ENCODE peak calls at places on chromosomes 11 and 22, in six cellular contexts. One of them, this sample, is unnamed.
A peak's percentile ranks its signal among the peaks of the same experiment; 100 is the strongest.

GRCh38 chr11:70808686-70809375 is 410.5 kb downstream of the CTTN start:
- DNase-seq in neuronal stem cell: no peak
- DNase-seq in H9: no peak
- DNase-seq in H1: no peak
- DNase-seq in trophoblast cell: no peak
- DNase-seq in mesenchymal stem cell: no peak
- DNase-seq in this sample: no peak

GRCh38 chr11:114159320-114159719 is 99.8 kb downstream of the ZBTB16 start:
- DNase-seq in neuronal stem cell: no peak
- DNase-seq in H9: no peak
- DNase-seq in H1: no peak
- DNase-seq in trophoblast cell: no peak
- DNase-seq in mesenchymal stem cell: peak; percentile 12
- DNase-seq in this sample: no peak

GRCh38 chr11:116782728-116783127 is 5.1 kb downstream of the ZPR1 start:
- DNase-seq in neuronal stem cell: no peak
- DNase-seq in H9: no peak
- DNase-seq in H1: no peak
- DNase-seq in trophoblast cell: no peak
- DNase-seq in mesenchymal stem cell: peak; percentile 41
- DNase-seq in this sample: peak; percentile 50

GRCh38 chr11:74538680-74539079 is 45.2 kb upstream of the LIPT2 start:
- DNase-seq in neuronal stem cell: no peak
- DNase-seq in H9: no peak
- DNase-seq in H1: no peak
- DNase-seq in trophoblast cell: peak; percentile 40
- DNase-seq in mesenchymal stem cell: no peak
- DNase-seq in this sample: no peak

GRCh38 chr22:50227588-50228215 is 17.1 kb downstream of the TUBGCP6 start:
- DNase-seq in neuronal stem cell: no peak
- DNase-seq in H9: no peak
- DNase-seq in H1: no peak
- DNase-seq in trophoblast cell: no peak
- DNase-seq in mesenchymal stem cell: no peak
- DNase-seq in this sample: no peak

GRCh38 chr11:618856-619624 is 3.3 kb upstream of the IRF7 start:
- DNase-seq in neuronal stem cell: no peak
- DNase-seq in H9: no peak
- DNase-seq in H1: no peak
- DNase-seq in trophoblast cell: no peak
- DNase-seq in mesenchymal stem cell: no peak
- DNase-seq in this sample: no peak

GRCh38 chr11:111586305-111586915 is 15.8 kb upstream of the SIK2 start:
- DNase-seq in neuronal stem cell: no peak
- DNase-seq in H9: no peak
- DNase-seq in H1: no peak
- DNase-seq in trophoblast cell: peak; percentile 85
- DNase-seq in mesenchymal stem cell: peak; percentile 66
- DNase-seq in this sample: peak; percentile 66

GRCh38 chr11:70568504-70569172 is 170.3 kb downstream of the CTTN start:
- DNase-seq in neuronal stem cell: no peak
- DNase-seq in H9: peak; percentile 86
- DNase-seq in H1: peak; percentile 33
- DNase-seq in trophoblast cell: peak; percentile 29
- DNase-seq in mesenchymal stem cell: peak; percentile 63
- DNase-seq in this sample: peak; percentile 24

GRCh38 chr11:37343279-37343678 is 745.2 kb upstream of the RAG2 start:
- DNase-seq in neuronal stem cell: no peak
- DNase-seq in H9: no peak
- DNase-seq in H1: no peak
- DNase-seq in trophoblast cell: no peak
- DNase-seq in mesenchymal stem cell: no peak
- DNase-seq in this sample: no peak

GRCh38 chr11:8330416-8330815 is 66.7 kb upstream of the LMO1 start:
- DNase-seq in neuronal stem cell: no peak
- DNase-seq in H9: no peak
- DNase-seq in H1: no peak
- DNase-seq in trophoblast cell: no peak
- DNase-seq in mesenchymal stem cell: no peak
- DNase-seq in this sample: no peak

GRCh38 chr11:75145196-75145971 is 5.5 kb upstream of the SLCO2B1 start:
- DNase-seq in neuronal stem cell: no peak
- DNase-seq in H9: no peak
- DNase-seq in H1: no peak
- DNase-seq in trophoblast cell: no peak
- DNase-seq in mesenchymal stem cell: no peak
- DNase-seq in this sample: no peak

GRCh38 chr11:22792497-22792896 is 37.1 kb downstream of the SVIP start:
- DNase-seq in neuronal stem cell: no peak
- DNase-seq in H9: no peak
- DNase-seq in H1: no peak
- DNase-seq in trophoblast cell: no peak
- DNase-seq in mesenchymal stem cell: peak; percentile 63
- DNase-seq in this sample: peak; percentile 86

GRCh38 chr22:19880786-19881569 is 26.3 kb upstream of the GNB1L start:
- DNase-seq in neuronal stem cell: peak; percentile 92
- DNase-seq in H9: peak; percentile 98
- DNase-seq in H1: peak; percentile 92
- DNase-seq in trophoblast cell: peak; percentile 98
- DNase-seq in mesenchymal stem cell: peak; percentile 91
- DNase-seq in this sample: peak; percentile 94

GRCh38 chr22:19626042-19626560 is 88.2 kb upstream of the SEPTIN5 start:
- DNase-seq in neuronal stem cell: no peak
- DNase-seq in H9: no peak
- DNase-seq in H1: no peak
- DNase-seq in trophoblast cell: no peak
- DNase-seq in mesenchymal stem cell: no peak
- DNase-seq in this sample: no peak

GRCh38 chr11:7467652-7468051 is 17.7 kb upstream of the OLFML1 start:
- DNase-seq in neuronal stem cell: no peak
- DNase-seq in H9: no peak
- DNase-seq in H1: no peak
- DNase-seq in trophoblast cell: peak; percentile 29
- DNase-seq in mesenchymal stem cell: no peak
- DNase-seq in this sample: no peak

GRCh38 chr11:67022961-67023956 is at the start of gene SYT12:
- DNase-seq in neuronal stem cell: peak; percentile 18
- DNase-seq in H9: no peak
- DNase-seq in H1: no peak
- DNase-seq in trophoblast cell: peak; percentile 47
- DNase-seq in mesenchymal stem cell: no peak
- DNase-seq in this sample: no peak

GRCh38 chr22:30562391-30562790 is 12.1 kb downstream of the GAL3ST1 start:
- DNase-seq in neuronal stem cell: no peak
- DNase-seq in H9: no peak
- DNase-seq in H1: no peak
- DNase-seq in trophoblast cell: peak; percentile 50
- DNase-seq in mesenchymal stem cell: no peak
- DNase-seq in this sample: no peak
- H2AK5ac ChIP-seq in neuronal stem cell: no peak overlapping the region
- H2AK5ac ChIP-seq in H9: no peak overlapping the region
- H2AK5ac ChIP-seq in H1: peak overlapping the region; percentile 98
- H2AK5ac ChIP-seq in trophoblast cell: no peak overlapping the region
- H2AK5ac ChIP-seq in mesenchymal stem cell: peak overlapping the region; percentile 10
- H2AK5ac ChIP-seq in this sample: no peak overlapping the region

DNA sequence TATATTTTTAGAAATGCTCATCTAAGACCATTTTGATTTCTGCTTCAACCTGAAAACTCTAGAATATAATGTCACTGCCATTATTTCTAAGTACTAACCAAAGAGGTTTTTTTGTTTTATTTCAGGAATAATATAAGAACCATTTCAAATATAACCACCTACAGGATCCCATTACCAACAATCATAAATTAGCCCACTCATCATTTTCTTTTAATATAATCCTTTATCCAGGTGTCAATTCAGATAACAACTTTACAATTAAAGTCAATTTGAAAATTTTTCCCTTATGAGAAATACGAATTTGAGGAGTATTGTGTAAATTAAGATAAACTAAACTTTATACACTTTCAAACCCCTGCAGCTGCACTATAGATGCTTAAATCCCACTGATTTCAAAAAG is 1043.0 kb upstream of the CNTN5 start:
- DNase-seq in neuronal stem cell: no peak
- DNase-seq in H9: no peak
- DNase-seq in H1: no peak
- DNase-seq in trophoblast cell: no peak
- DNase-seq in mesenchymal stem cell: no peak
- DNase-seq in this sample: no peak
- H3K9me3 ChIP-seq in neuronal stem cell: no peaks in the 10 kb centered on the region
- H3K9me3 ChIP-seq in H9: no peaks in the 10 kb centered on the region
- H3K9me3 ChIP-seq in H1: no peaks in the 10 kb centered on the region
- H3K9me3 ChIP-seq in trophoblast cell: no peaks in the 10 kb centered on the region
- H3K9me3 ChIP-seq in mesenchymal stem cell: peaks cover 5% of the 10 kb centered on the region
- H3K9me3 ChIP-seq in this sample: no peaks in the 10 kb centered on the region

GRCh38 chr22:32810241-32811133 is 9.0 kb downstream of the TIMP3 start:
- DNase-seq in neuronal stem cell: no peak
- DNase-seq in H9: peak; percentile 52
- DNase-seq in H1: no peak
- DNase-seq in trophoblast cell: peak; percentile 68
- DNase-seq in mesenchymal stem cell: no peak
- DNase-seq in this sample: peak; percentile 51

GRCh38 chr22:32814289-32814865 is 12.9 kb downstream of the TIMP3 start:
- DNase-seq in neuronal stem cell: no peak
- DNase-seq in H9: no peak
- DNase-seq in H1: no peak
- DNase-seq in trophoblast cell: no peak
- DNase-seq in mesenchymal stem cell: no peak
- DNase-seq in this sample: no peak

GRCh38 chr22:32815059-32815458 is 13.6 kb downstream of the TIMP3 start:
- DNase-seq in neuronal stem cell: no peak
- DNase-seq in H9: no peak
- DNase-seq in H1: no peak
- DNase-seq in trophoblast cell: no peak
- DNase-seq in mesenchymal stem cell: no peak
- DNase-seq in this sample: no peak

GRCh38 chr22:32809786-32810185 is 8.3 kb downstream of the TIMP3 start:
- DNase-seq in neuronal stem cell: no peak
- DNase-seq in H9: no peak
- DNase-seq in H1: no peak
- DNase-seq in trophoblast cell: no peak
- DNase-seq in mesenchymal stem cell: no peak
- DNase-seq in this sample: no peak

GRCh38 chr22:32811788-32812187 is 10.3 kb downstream of the TIMP3 start:
- DNase-seq in neuronal stem cell: no peak
- DNase-seq in H9: no peak
- DNase-seq in H1: no peak
- DNase-seq in trophoblast cell: no peak
- DNase-seq in mesenchymal stem cell: no peak
- DNase-seq in this sample: no peak
- H3K27ac ChIP-seq in neuronal stem cell: no peak overlapping the region
- H3K27ac ChIP-seq in H9: no peak overlapping the region
- H3K27ac ChIP-seq in H1: no peak overlapping the region
- H3K27ac ChIP-seq in trophoblast cell: no peak overlapping the region
- H3K27ac ChIP-seq in mesenchymal stem cell: no peak overlapping the region
- H3K27ac ChIP-seq in this sample: no peak overlapping the region

GRCh38 chr11:6319001-6319878 is 1.1 kb downstream of the CAVIN3 start:
- DNase-seq in neuronal stem cell: no peak
- DNase-seq in H9: peak; percentile 59
- DNase-seq in H1: no peak
- DNase-seq in trophoblast cell: peak; percentile 35
- DNase-seq in mesenchymal stem cell: no peak
- DNase-seq in this sample: peak; percentile 34

GRCh38 chr11:6321356-6321755 is 1.1 kb upstream of the CAVIN3 start:
- DNase-seq in neuronal stem cell: no peak
- DNase-seq in H9: no peak
- DNase-seq in H1: no peak
- DNase-seq in trophoblast cell: no peak
- DNase-seq in mesenchymal stem cell: no peak
- DNase-seq in this sample: no peak

GRCh38 chr11:6321961-6322362 is 1.7 kb upstream of the CAVIN3 start:
- DNase-seq in neuronal stem cell: peak; percentile 27
- DNase-seq in H9: no peak
- DNase-seq in H1: no peak
- DNase-seq in trophoblast cell: no peak
- DNase-seq in mesenchymal stem cell: peak; percentile 75
- DNase-seq in this sample: peak; percentile 82

GRCh38 chr11:6319879-6320410 is 356 bp downstream of the CAVIN3 start:
- DNase-seq in neuronal stem cell: peak; percentile 71
- DNase-seq in H9: peak; percentile 89
- DNase-seq in H1: no peak
- DNase-seq in trophoblast cell: peak; percentile 75
- DNase-seq in mesenchymal stem cell: peak; percentile 91
- DNase-seq in this sample: peak; percentile 91

GRCh38 chr11:6320411-6321207 is at the start of gene CAVIN3:
- DNase-seq in neuronal stem cell: peak; percentile 59
- DNase-seq in H9: peak; percentile 79
- DNase-seq in H1: no peak
- DNase-seq in trophoblast cell: peak; percentile 69
- DNase-seq in mesenchymal stem cell: peak; percentile 94
- DNase-seq in this sample: peak; percentile 85
- H2AK5ac ChIP-seq in neuronal stem cell: peak within 1 kb of the TSS; percentile 82
- H2AK5ac ChIP-seq in H9: no peak within 1 kb of the TSS
- H2AK5ac ChIP-seq in H1: no peak within 1 kb of the TSS
- H2AK5ac ChIP-seq in trophoblast cell: peak within 1 kb of the TSS; percentile 93
- H2AK5ac ChIP-seq in mesenchymal stem cell: peak within 1 kb of the TSS; percentile 95
- H2AK5ac ChIP-seq in this sample: peak within 1 kb of the TSS; percentile 96

GRCh38 chr11:130738618-130739017 is 177.7 kb downstream of the SNX19 start:
- DNase-seq in neuronal stem cell: no peak
- DNase-seq in H9: no peak
- DNase-seq in H1: no peak
- DNase-seq in trophoblast cell: no peak
- DNase-seq in mesenchymal stem cell: peak; percentile 46
- DNase-seq in this sample: peak; percentile 66

GRCh38 chr11:130744804-130745203 is 171.5 kb downstream of the SNX19 start:
- DNase-seq in neuronal stem cell: no peak
- DNase-seq in H9: no peak
- DNase-seq in H1: no peak
- DNase-seq in trophoblast cell: no peak
- DNase-seq in mesenchymal stem cell: no peak
- DNase-seq in this sample: no peak

GRCh38 chr11:130737866-130738431 is 178.3 kb downstream of the SNX19 start:
- DNase-seq in neuronal stem cell: no peak
- DNase-seq in H9: no peak
- DNase-seq in H1: no peak
- DNase-seq in trophoblast cell: no peak
- DNase-seq in mesenchymal stem cell: peak; percentile 65
- DNase-seq in this sample: peak; percentile 89

GRCh38 chr11:130737041-130737830 is 179.0 kb downstream of the SNX19 start:
- DNase-seq in neuronal stem cell: no peak
- DNase-seq in H9: no peak
- DNase-seq in H1: no peak
- DNase-seq in trophoblast cell: no peak
- DNase-seq in mesenchymal stem cell: no peak
- DNase-seq in this sample: no peak

GRCh38 chr11:130740819-130741218 is 175.5 kb downstream of the SNX19 start:
- DNase-seq in neuronal stem cell: no peak
- DNase-seq in H9: no peak
- DNase-seq in H1: no peak
- DNase-seq in trophoblast cell: no peak
- DNase-seq in mesenchymal stem cell: no peak
- DNase-seq in this sample: peak; percentile 33
- H3K9me3 ChIP-seq in neuronal stem cell: peaks cover 11% of the 10 kb centered on the region
- H3K9me3 ChIP-seq in H9: no peaks in the 10 kb centered on the region
- H3K9me3 ChIP-seq in H1: peaks cover 9% of the 10 kb centered on the region
- H3K9me3 ChIP-seq in trophoblast cell: no peaks in the 10 kb centered on the region
- H3K9me3 ChIP-seq in mesenchymal stem cell: peaks cover 67% of the 10 kb centered on the region
- H3K9me3 ChIP-seq in this sample: peaks cover 6% of the 10 kb centered on the region

DNA sequence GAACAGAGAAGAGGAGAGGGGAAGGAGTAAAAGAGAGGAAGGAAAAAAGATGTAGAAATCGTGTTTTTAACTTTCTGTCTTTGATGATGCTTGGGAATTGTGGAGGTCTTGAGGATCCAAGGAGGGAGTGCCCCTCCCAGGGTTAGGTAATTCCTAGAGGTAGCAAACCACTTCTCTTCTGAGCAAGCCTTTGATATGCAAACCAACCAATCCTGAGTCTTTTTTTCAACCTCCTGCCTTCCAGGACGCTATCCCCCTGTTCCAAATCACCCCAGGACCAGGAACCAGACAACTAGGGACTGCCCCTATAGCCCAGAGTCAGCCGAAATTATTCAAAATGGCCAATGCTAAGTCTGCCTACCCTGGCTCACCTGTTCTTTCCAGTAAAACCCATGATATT is 236.3 kb downstream of the MIAT start:
- DNase-seq in neuronal stem cell: no peak
- DNase-seq in H9: peak; percentile 39
- DNase-seq in H1: no peak
- DNase-seq in trophoblast cell: no peak
- DNase-seq in mesenchymal stem cell: no peak
- DNase-seq in this sample: no peak
- H3K27ac ChIP-seq in neuronal stem cell: no peak overlapping the region
- H3K27ac ChIP-seq in H9: no peak overlapping the region
- H3K27ac ChIP-seq in H1: no peak overlapping the region
- H3K27ac ChIP-seq in trophoblast cell: no peak overlapping the region
- H3K27ac ChIP-seq in mesenchymal stem cell: no peak overlapping the region
- H3K27ac ChIP-seq in this sample: no peak overlapping the region

This sample was measured in IMR-90.